ENCODE peak calls at places on chromosome 9, in four cellular contexts. V, P, M and O are unnamed samples.
A peak's percentile ranks its signal among the peaks of the same experiment; 100 is the strongest.

GRCh38 chr9:93124793-93125192 is 9.3 kb downstream of the NINJ1 start:
- DNase-seq in V (no peak), P (no peak), M (no peak), O (no peak)

GRCh38 chr9:17802249-17802857 is 223.5 kb downstream of the SH3GL2 start:
- DNase-seq in V (peak; percentile 38), P (no peak), M (no peak), O (no peak)

GRCh38 chr9:14741369-14741768 is 18.8 kb upstream of the CER1 start:
- DNase-seq in V (no peak), P (no peak), M (no peak), O (no peak)

GRCh38 chr9:130138791-130139190 is 33.4 kb upstream of the NCS1 start:
- DNase-seq in V (peak; percentile 98), P (peak; percentile 96), M (no peak), O (peak; percentile 87)

GRCh38 chr9:129109504-129109903 is 1.1 kb downstream of the CRAT start:
- DNase-seq in V (peak; percentile 20), P (no peak), M (peak; percentile 29), O (no peak)

GRCh38 chr9:106961623-106962022 is 98.7 kb downstream of the ZNF462 start:
- DNase-seq in V (peak; percentile 19), P (no peak), M (no peak), O (no peak)

GRCh38 chr9:135119496-135120064 is 32.1 kb downstream of the OLFM1 start:
- DNase-seq in V (no peak), P (no peak), M (no peak), O (no peak)

GRCh38 chr9:18824095-18824666 is 208.8 kb downstream of the SAXO1 start:
- DNase-seq in V (peak; percentile 37), P (no peak), M (peak; percentile 6), O (no peak)

GRCh38 chr9:113238202-113238858 is 17.0 kb downstream of the SLC31A1 start:
- DNase-seq in V (no peak), P (no peak), M (no peak), O (no peak)

GRCh38 chr9:117777823-117778222 is 73.6 kb downstream of the TLR4 start:
- DNase-seq in V (no peak), P (no peak), M (peak; percentile 33), O (no peak)

GRCh38 chr9:16000826-16001225 is 448.0 kb downstream of the CCDC171 start:
- DNase-seq in V (no peak), P (peak; percentile 77), M (no peak), O (no peak)

GRCh38 chr9:83061036-83061435 is 1.9 kb downstream of the RASEF start:
- DNase-seq in V (no peak), P (no peak), M (no peak), O (no peak)
- H3K4me3 ChIP-seq in V (no peak overlapping the region), P (no peak overlapping the region), M (no peak overlapping the region), O (peak overlapping the region; percentile 68)

GRCh38 chr9:90854637-90855036 is 53.0 kb downstream of the SYK start:
- DNase-seq in V (no peak), P (no peak), M (no peak), O (no peak)

GRCh38 chr9:90848866-90849265 is 47.2 kb downstream of the SYK start:
- DNase-seq in V (no peak), P (no peak), M (no peak), O (no peak)

GRCh38 chr9:90847971-90848370 is 46.4 kb downstream of the SYK start:
- DNase-seq in V (no peak), P (no peak), M (no peak), O (no peak)

GRCh38 chr9:90853945-90854344 is 52.3 kb downstream of the SYK start:
- DNase-seq in V (no peak), P (no peak), M (no peak), O (no peak)

GRCh38 chr9:90851444-90851843 is 49.8 kb downstream of the SYK start:
- DNase-seq in V (no peak), P (no peak), M (no peak), O (no peak)
- H3K4me3 ChIP-seq in V (no peak overlapping the region), P (no peak overlapping the region), M (no peak overlapping the region), O (no peak overlapping the region)

GRCh38 chr9:37028425-37029031 is 5.5 kb downstream of the PAX5 start:
- DNase-seq in V (no peak), P (no peak), M (peak; percentile 51), O (no peak)

GRCh38 chr9:37027582-37028424 is 6.3 kb downstream of the PAX5 start:
- DNase-seq in V (peak; percentile 80), P (peak; percentile 38), M (peak; percentile 99), O (peak; percentile 80)

GRCh38 chr9:37026936-37027581 is 7.0 kb downstream of the PAX5 start:
- DNase-seq in V (no peak), P (no peak), M (peak; percentile 64), O (no peak)

GRCh38 chr9:37026085-37026935 is 7.8 kb downstream of the PAX5 start:
- DNase-seq in V (no peak), P (no peak), M (peak; percentile 53), O (no peak)

DNA sequence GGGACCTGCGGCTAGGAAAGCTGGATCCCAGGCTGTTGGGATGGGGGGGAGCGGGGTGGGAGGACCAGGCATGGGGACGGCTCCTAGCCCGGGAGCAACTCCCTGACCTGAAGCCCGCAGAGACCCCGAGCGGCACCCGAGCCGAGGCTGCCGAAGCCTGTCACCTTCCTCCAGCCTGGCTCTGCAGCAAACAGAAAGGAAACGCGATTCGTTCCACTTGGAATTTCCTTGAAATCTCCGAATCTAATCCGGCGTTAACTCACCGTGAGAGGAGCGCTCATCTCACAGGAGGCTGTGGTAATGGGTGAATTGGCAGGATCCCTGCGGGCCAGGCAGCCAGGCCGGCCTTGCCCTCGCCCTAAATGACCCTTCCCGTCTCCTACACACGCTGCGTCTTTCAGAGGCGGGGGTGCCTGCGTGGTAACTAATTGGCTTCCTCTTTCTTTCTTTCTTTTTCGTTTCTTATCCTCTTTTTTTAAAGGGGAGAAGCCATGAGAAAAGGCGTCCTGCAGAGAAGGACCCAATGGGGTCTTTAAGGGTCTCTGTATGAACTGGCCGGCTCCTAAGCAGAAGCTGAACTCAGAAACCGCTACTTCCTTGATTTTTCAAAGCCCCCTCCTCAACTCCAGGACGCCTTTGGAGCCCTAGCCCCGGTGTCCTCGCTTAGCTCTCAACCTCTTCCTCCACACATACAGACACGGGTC is 8.5 kb downstream of the PAX5 start:
- DNase-seq in V (no peak), P (no peak), M (no peak), O (no peak)
- H3K4me3 ChIP-seq in V (peak overlapping the region; percentile 45), P (no peak overlapping the region), M (peak overlapping the region; percentile 77), O (no peak overlapping the region)

DNA sequence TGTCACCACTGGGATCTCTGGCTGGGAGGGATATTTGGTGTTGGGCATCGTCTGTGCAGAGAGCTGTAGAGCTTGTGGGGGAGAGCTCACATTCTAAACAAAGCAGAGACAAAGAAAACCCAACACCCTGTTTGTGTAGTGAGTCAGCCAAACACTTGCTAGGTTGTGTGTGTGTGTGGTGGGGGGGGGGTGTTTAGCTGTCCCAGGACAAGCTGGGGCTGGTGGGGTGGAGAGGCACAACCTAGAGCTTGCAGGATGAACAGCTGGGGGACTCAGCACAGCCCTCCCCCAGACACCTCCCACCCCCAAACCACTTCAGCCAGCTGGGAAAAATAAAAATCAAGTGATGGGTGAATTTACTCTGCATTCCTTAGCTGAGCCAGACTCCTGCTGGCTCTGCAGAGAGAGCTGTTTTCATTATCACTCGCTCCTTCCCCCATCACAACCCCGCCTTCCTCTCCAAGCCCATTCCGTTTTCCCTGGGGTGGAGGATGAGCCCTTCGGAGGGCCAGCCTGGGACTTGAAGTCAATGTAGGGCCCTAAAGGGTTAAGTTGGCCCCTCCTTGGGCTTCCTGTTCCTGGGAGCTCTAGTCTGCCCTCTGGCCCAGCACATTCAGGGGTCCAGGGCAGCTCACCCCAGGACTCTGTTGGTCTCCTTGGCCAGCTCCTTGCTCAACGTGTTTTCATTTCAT is 2.6 kb downstream of the OLFML2A start:
- DNase-seq in V (peak; percentile 82), P (peak; percentile 97), M (no peak), O (peak; percentile 36)
- H3K4me3 ChIP-seq in V (no peak overlapping the region), P (peak overlapping the region; percentile 11), M (no peak overlapping the region), O (no peak overlapping the region)

GRCh38 chr9:87567988-87568800 is 70.5 kb downstream of the DAPK1 start:
- DNase-seq in V (no peak), P (no peak), M (no peak), O (no peak)
- H3K4me3 ChIP-seq in V (peak overlapping the region; percentile 13), P (no peak overlapping the region), M (no peak overlapping the region), O (no peak overlapping the region)

GRCh38 chr9:76732341-76732958 is 31.8 kb upstream of the PCA3 start:
- DNase-seq in V (no peak), P (peak; percentile 35), M (no peak), O (no peak)

GRCh38 chr9:76733096-76733495 is 31.1 kb upstream of the PCA3 start:
- DNase-seq in V (no peak), P (no peak), M (no peak), O (no peak)

GRCh38 chr9:76729980-76730737 is 34.1 kb upstream of the PCA3 start:
- DNase-seq in V (no peak), P (no peak), M (no peak), O (no peak)

GRCh38 chr9:76729116-76729515 is 35.1 kb upstream of the PCA3 start:
- DNase-seq in V (no peak), P (no peak), M (no peak), O (no peak)

DNA sequence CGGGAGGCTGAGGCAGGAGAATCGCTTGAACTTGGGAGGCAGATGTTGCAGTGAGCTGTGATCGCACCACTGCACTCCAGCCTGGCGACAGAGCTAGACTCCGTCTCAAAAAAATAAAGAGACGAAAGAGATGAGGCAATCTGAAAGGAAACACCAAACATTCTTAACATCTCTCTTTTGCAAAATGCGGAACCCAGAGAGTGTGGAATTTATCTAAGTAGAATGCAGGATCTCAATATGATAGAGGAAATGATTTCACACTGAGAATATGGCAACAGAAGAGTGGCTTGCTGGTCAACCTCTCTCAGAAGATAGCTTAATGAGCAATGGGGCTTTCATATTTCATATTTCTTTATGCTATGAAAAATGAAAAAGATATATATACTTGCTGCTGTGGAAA is 33.4 kb upstream of the PCA3 start:
- DNase-seq in V (no peak), P (no peak), M (no peak), O (no peak)
- H3K4me3 ChIP-seq in V (no peak overlapping the region), P (no peak overlapping the region), M (no peak overlapping the region), O (no peak overlapping the region)

GRCh38 chr9:132984202-132985062 is 5.9 kb downstream of the GFI1B start:
- DNase-seq in V (no peak), P (no peak), M (no peak), O (no peak)
- H3K4me3 ChIP-seq in V (no peak overlapping the region), P (no peak overlapping the region), M (no peak overlapping the region), O (no peak overlapping the region)

DNA sequence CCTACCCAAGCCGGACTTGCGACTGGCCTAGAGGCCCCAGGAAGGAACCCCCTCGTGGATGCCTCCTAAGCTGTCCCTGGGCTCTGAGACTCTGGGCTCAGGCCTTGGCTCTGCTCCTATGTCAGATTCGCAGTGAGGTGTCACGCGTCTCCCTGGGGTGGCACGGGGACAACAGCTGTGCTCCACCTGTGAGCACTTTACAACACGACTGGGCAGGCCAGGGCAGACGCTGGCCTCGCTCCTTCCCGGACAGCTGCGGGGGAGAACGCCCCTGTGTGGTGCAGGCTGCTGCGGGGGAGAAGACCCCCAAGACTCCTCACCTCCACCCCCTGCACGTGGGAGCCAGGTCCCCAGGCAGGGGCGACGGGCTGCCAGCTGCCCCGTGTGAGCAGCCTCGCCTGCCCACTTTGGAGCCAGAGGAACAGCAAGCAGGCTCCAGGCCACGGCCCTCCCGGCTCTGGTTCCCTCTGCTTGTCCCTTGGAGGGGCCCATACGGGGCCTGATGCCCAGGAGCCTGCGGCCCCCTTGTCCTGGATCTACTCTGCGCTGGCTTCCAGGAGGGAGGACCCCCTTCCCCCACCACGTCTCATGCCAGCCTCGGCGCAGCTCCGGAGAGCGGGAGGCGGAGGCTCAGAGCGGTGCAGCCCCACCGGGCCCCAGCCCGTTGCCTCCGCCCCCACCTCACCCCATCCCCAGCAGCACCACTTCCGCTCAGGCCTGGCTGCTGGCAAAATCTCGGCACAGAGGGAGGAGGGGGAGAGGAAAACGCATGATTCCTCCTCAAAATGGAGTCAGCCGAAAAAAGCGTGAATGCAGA is 36.0 kb downstream of the SARDH start:
- DNase-seq in V (peak; percentile 4), P (no peak), M (no peak), O (no peak)
- H3K4me3 ChIP-seq in V (peak overlapping the region; percentile 17), P (peak overlapping the region; percentile 13), M (no peak overlapping the region), O (peak overlapping the region; percentile 36)